ENCODE peak calls at places on chromosomes 5 and 9, in six cellular contexts. C is bronchial epithelial cell, T is GM13977, K is Caco-2, Z is sigmoid colon, A is type B pancreatic cell. G is an unnamed sample.

GRCh38 chr5:144478532-144478931 is 307.9 kb downstream of the KCTD16 start:
- DNase-seq in C (no peak), T (no peak), K (no peak), Z (no peak), A (no peak), G (no peak)

GRCh38 chr5:122704247-122705036 is 70.4 kb upstream of the SNX2 start:
- DNase-seq in C (peak), T (no peak), K (peak), Z (no peak), A (no peak), G (no peak)

GRCh38 chr5:78187172-78187571 is 107.3 kb downstream of the AP3B1 start:
- DNase-seq in C (no peak), T (no peak), K (no peak), Z (no peak), A (no peak), G (no peak)

GRCh38 chr5:24368121-24368520 is 276.7 kb downstream of the CDH10 start:
- DNase-seq in C (no peak), T (no peak), K (no peak), Z (no peak), A (no peak), G (no peak)

GRCh38 chr9:136061405-136061804 is 33.7 kb downstream of the NACC2 start:
- DNase-seq in C (no peak), T (no peak), K (no peak), Z (peak), A (peak), G (no peak)

GRCh38 chr5:175922192-175922885 is 45.8 kb downstream of the THOC3 start:
- DNase-seq in C (peak), T (no peak), K (no peak), Z (no peak), A (no peak), G (no peak)

GRCh38 chr5:67047180-67047579 is 149.4 kb downstream of the CD180 start:
- DNase-seq in C (no peak), T (no peak), K (no peak), Z (peak), A (no peak), G (no peak)

GRCh38 chr9:126608551-126608950 is 5.2 kb upstream of the LMX1B start:
- DNase-seq in C (no peak), T (no peak), K (no peak), Z (peak), A (no peak), G (peak)

GRCh38 chr9:136693490-136694162 is 6.4 kb upstream of the AGPAT2 start:
- DNase-seq in C (peak), T (no peak), K (peak), Z (no peak), A (no peak), G (peak)

GRCh38 chr9:72315510-72316287 is 49.3 kb downstream of the ZFAND5 start:
- DNase-seq in C (peak), T (no peak), K (no peak), Z (peak), A (no peak), G (no peak)

GRCh38 chr5:116046261-116046660 is 14.0 kb downstream of the ARL14EPL start:
- DNase-seq in C (peak), T (no peak), K (no peak), Z (no peak), A (no peak), G (no peak)

GRCh38 chr5:176784218-176785165 is 25.9 kb upstream of the UNC5A start:
- DNase-seq in C (peak), T (no peak), K (no peak), Z (peak), A (no peak), G (peak)

GRCh38 chr5:51632027-51632426 is 248.8 kb downstream of the ISL1 start:
- DNase-seq in C (no peak), T (no peak), K (no peak), Z (no peak), A (no peak), G (no peak)

GRCh38 chr9:12054235-12054634 is 639.0 kb upstream of the TYRP1 start:
- DNase-seq in C (no peak), T (no peak), K (no peak), Z (no peak), A (no peak), G (no peak)

DNA sequence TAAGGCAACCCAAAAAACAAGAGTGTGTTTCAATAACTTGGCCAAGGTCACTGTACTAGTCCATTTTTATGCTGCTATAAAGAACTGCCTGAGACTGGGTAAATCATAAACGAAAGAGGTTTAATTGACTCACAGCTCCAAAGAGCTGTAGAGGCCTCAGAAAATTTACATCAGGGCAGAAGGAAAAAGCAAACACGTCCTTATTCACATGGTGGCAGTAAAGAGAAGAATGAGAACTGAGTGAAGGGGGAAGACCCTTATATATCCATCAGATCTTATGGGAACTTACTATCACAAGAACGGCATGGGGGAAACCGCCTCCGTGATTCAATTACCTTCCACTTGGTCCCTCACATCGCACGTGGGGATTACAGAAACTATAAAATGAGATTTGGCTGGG is 64.3 kb upstream of the CAMK4 start:
- DNase-seq in C (no peak), T (no peak), K (no peak), Z (no peak), A (no peak), G (no peak)
- TF ChIP-seq CTCF in C (no peak), T (peak), K (no peak), Z (no peak), A (no peak), G (peak)

DNA sequence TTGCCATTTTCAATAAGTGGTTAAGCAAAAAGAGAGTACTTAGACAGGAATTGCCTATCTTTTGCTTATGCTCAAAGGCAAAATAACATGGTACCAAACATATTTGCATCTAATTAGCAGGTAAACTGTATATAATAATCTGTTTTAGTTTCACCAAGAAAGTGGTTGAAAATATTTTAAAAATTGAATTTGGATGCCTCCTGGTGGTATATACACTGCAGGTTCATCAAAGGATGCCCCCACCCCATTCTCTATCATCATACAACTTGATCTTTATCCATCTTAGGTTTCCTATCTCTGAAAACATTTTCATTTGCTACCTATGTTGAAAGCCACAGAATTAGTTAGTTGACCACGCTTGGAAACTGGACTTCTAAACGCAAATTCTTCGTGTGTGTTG is 47.0 kb upstream of the MROH2B start:
- DNase-seq in C (no peak), T (no peak), K (no peak), Z (no peak), A (no peak), G (no peak)
- TF ChIP-seq CTCF in C (no peak), T (no peak), K (no peak), Z (no peak), A (peak), G (peak)

DNA sequence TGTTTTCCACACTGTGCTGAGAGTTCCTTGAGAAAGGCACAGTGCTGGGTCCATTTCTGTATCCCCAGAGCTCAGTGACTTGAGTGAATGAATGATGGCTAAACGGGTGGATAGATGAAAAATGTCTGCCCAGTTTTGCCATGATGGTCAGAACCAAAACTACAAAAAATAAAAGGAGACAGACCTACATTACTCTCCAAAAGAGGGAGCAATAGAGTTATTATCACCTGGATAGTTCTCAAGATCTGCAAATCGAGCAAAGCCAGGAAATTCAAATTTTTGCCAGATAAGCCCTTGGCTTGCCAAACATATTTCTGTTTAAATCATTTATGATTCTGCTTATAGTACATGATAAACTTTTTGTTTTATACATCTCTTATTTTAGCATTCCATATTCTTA is 214.2 kb upstream of the ZNF462 start:
- DNase-seq in C (peak), T (no peak), K (peak), Z (no peak), A (no peak), G (no peak)
- TF ChIP-seq CTCF in C (peak), T (no peak), K (peak), Z (peak), A (no peak), G (peak)

GRCh38 chr5:74903165-74903787 is 37.1 kb upstream of the FAM169A start:
- DNase-seq in C (peak), T (peak), K (peak), Z (no peak), A (no peak), G (peak)
- TF ChIP-seq CTCF in C (peak), T (peak), K (peak), Z (peak), A (peak), G (peak)

DNA sequence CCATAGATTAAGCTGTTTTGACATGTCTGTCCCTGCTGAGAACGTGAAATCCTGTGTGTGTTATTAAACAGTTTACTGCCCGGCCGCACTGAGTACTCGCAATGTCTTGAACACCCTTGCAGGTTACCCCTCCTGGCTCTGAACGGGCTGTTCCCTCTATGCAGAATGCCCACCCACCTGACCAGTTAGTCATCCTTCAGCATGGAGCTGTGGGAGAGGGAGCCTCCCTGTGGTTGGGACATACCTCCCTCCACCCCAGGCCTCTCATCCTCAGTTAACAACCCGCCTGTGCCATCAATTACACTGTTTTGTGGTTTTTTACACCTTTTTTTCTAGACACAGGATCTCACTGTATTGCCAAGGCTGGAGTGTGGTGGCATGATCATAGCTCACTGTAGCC is 26.0 kb downstream of the TJP2 start:
- DNase-seq in C (peak), T (no peak), K (no peak), Z (no peak), A (no peak), G (peak)
- TF ChIP-seq CTCF in C (peak), T (no peak), K (no peak), Z (no peak), A (no peak), G (peak)

DNA sequence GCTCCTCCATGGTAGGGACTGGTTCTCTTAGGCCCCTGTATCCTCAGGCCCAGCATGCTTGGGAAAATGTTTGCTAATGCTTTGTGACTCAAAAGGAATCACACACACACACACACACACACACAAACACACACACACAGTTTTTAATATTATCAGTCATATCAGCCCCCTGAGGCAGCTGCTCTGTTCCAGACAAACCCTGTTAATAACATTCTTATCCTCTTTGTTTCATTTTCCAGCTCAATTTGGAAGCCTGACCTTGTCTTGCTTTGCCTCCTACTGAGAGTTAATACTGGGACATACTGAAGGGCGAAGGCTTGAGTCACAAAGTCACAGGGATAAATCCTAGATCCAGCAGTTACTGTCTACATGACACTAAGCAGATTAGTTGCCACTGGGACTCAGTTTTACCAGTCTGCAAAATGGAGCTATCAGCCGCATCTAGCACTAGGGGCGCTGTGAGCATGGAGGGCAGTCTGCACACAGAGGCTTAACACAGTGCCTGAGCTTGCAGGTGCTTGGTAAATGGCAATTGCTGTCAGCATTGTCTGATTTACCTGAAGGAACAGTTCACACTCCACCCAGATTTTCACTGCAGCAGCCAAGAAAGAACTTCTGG is 37.1 kb upstream of the KCNMB1 start:
- DNase-seq in C (no peak), T (peak), K (no peak), Z (no peak), A (no peak), G (no peak)
- TF ChIP-seq CTCF in C (no peak), T (peak), K (no peak), Z (no peak), A (no peak), G (no peak)

GRCh38 chr5:132102101-132102701 is 28.6 kb downstream of the CSF2 start:
- DNase-seq in C (no peak), T (no peak), K (no peak), Z (no peak), A (no peak), G (no peak)

GRCh38 chr5:132102944-132103343 is 29.4 kb downstream of the CSF2 start:
- DNase-seq in C (no peak), T (no peak), K (no peak), Z (no peak), A (no peak), G (no peak)

GRCh38 chr5:132104561-132104960 is 31.0 kb downstream of the CSF2 start:
- DNase-seq in C (peak), T (no peak), K (no peak), Z (no peak), A (no peak), G (no peak)

GRCh38 chr5:132103969-132104391 is 30.4 kb downstream of the CSF2 start:
- DNase-seq in C (no peak), T (no peak), K (no peak), Z (no peak), A (no peak), G (no peak)

DNA sequence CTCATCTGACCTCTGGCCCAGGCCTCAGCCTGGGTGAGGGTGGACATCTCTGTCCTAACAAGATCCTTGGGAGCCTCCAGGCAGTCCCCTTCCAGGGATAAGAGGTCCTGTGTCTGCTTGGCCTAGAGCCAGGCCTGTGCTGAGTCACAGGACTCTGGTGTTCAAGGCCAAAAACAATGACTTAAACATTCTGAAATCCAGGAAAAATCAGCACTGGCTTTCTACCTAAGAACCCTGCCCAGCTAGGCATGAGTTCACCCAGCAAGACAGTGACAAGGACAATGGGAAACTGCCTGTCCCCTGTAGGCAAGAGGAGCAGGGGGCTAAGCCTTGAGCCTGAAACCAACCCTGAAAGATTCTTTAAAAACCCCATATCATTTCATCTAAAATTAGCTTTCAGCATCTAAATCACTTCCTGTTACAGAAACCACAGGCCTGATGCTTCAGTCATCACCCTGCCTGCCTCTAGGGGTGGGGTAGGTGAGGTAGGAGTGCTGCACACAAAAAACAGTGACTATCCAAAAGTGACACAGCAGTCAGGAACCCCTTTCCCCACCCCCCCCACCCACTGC is 29.9 kb downstream of the CSF2 start:
- DNase-seq in C (peak), T (peak), K (no peak), Z (peak), A (no peak), G (peak)
- TF ChIP-seq CTCF in C (no peak), T (peak), K (no peak), Z (no peak), A (no peak), G (peak)

GRCh38 chr5:141186897-141187512 is at the start of gene PCDHB9:
- DNase-seq in C (no peak), T (no peak), K (no peak), Z (no peak), A (no peak), G (no peak)
- TF ChIP-seq CTCF in C (peak), T (peak), K (peak), Z (no peak), A (peak), G (peak)